ENCODE peak calls at places on chromosomes 16 and 17, in nine cellular contexts. M is prostate gland; E is endodermal cell; Q is IMR-90; X is adrenal gland; U is bronchial epithelial cell; K is CD8-positive, alpha-beta memory T cell; I is right lobe of liver; H is CD4-positive, alpha-beta memory T cell. A is an unnamed sample. For H3K27me3 and H3K36me3, the result is how much of the 10 kb centered on the place peaks cover.

GRCh38 chr16:20218093-20218492 is 109.2 kb downstream of the GP2 start:
- DNase-seq in M (no peak), E (no peak), Q (no peak), X (no peak), U (no peak), K (no peak), I (no peak), H (no peak), A (no peak)

GRCh38 chr17:17421346-17422216 is 55.2 kb upstream of the MED9 start:
- DNase-seq in M (no peak), E (no peak), Q (no peak), X (no peak), U (no peak), K (no peak), I (no peak), H (no peak), A (no peak)

GRCh38 chr17:57687642-57688041 is 57.5 kb downstream of the CCDC182 start:
- DNase-seq in M (no peak), E (no peak), Q (no peak), X (no peak), U (no peak), K (no peak), I (no peak), H (no peak), A (no peak)

GRCh38 chr16:81189100-81189664 is 49.3 kb upstream of the BCO1 start:
- DNase-seq in M (no peak), E (no peak), Q (peak), X (peak), U (no peak), K (no peak), I (no peak), H (no peak), A (peak)

GRCh38 chr16:8716592-8716991 is 42.2 kb downstream of the ABAT start:
- DNase-seq in M (peak), E (no peak), Q (peak), X (no peak), U (peak), K (no peak), I (no peak), H (no peak), A (no peak)

GRCh38 chr17:58172369-58173071 is 5.7 kb downstream of the OR4D2 start:
- DNase-seq in M (no peak), E (peak), Q (peak), X (no peak), U (peak), K (no peak), I (no peak), H (peak), A (no peak)

GRCh38 chr17:70181376-70181775 is 12.0 kb downstream of the KCNJ2 start:
- DNase-seq in M (no peak), E (no peak), Q (no peak), X (no peak), U (peak), K (no peak), I (no peak), H (no peak), A (no peak)

GRCh38 chr17:34098712-34099111 is 156.4 kb upstream of the CCL2 start:
- DNase-seq in M (no peak), E (peak), Q (no peak), X (no peak), U (peak), K (no peak), I (no peak), H (no peak), A (no peak)

GRCh38 chr17:40307001-40307690 is 1.8 kb upstream of the RARA start:
- DNase-seq in M (no peak), E (peak), Q (no peak), X (no peak), U (no peak), K (no peak), I (peak), H (no peak), A (no peak)

GRCh38 chr16:82152192-82152591 is 17.8 kb downstream of the MPHOSPH6 start:
- DNase-seq in M (no peak), E (no peak), Q (peak), X (no peak), U (no peak), K (no peak), I (no peak), H (no peak), A (no peak)

GRCh38 chr16:87744750-87745514 is 20.9 kb downstream of the KLHDC4 start:
- DNase-seq in M (no peak), E (no peak), Q (no peak), X (no peak), U (no peak), K (no peak), I (no peak), H (no peak), A (no peak)

GRCh38 chr17:14372905-14373559 is 72.2 kb downstream of the HS3ST3B1 start:
- DNase-seq in M (no peak), E (peak), Q (no peak), X (no peak), U (no peak), K (no peak), I (peak), H (no peak), A (no peak)

GRCh38 chr16:27112093-27112811 is 45.5 kb downstream of the C16orf82 start:
- DNase-seq in M (no peak), E (no peak), Q (no peak), X (no peak), U (no peak), K (no peak), I (no peak), H (no peak), A (no peak)

GRCh38 chr16:59593256-59593655 is 859.1 kb upstream of the GOT2 start:
- DNase-seq in M (no peak), E (no peak), Q (peak), X (no peak), U (peak), K (no peak), I (no peak), H (no peak), A (no peak)

GRCh38 chr16:57889111-57889510 is 81.8 kb downstream of the CNGB1 start:
- DNase-seq in M (no peak), E (no peak), Q (no peak), X (no peak), U (no peak), K (no peak), I (no peak), H (no peak), A (no peak)

GRCh38 chr16:57889522-57889921 is 81.4 kb downstream of the CNGB1 start:
- DNase-seq in M (no peak), E (no peak), Q (no peak), X (no peak), U (no peak), K (no peak), I (no peak), H (no peak), A (no peak)

GRCh38 chr16:57886427-57886826 is 84.1 kb upstream of the KIFC3 start:
- DNase-seq in M (no peak), E (no peak), Q (no peak), X (no peak), U (no peak), K (no peak), I (no peak), H (no peak), A (no peak)

GRCh38 chr16:57887711-57888110 is 83.2 kb downstream of the CNGB1 start:
- DNase-seq in M (no peak), E (no peak), Q (no peak), X (no peak), U (no peak), K (no peak), I (no peak), H (no peak), A (no peak)

DNA sequence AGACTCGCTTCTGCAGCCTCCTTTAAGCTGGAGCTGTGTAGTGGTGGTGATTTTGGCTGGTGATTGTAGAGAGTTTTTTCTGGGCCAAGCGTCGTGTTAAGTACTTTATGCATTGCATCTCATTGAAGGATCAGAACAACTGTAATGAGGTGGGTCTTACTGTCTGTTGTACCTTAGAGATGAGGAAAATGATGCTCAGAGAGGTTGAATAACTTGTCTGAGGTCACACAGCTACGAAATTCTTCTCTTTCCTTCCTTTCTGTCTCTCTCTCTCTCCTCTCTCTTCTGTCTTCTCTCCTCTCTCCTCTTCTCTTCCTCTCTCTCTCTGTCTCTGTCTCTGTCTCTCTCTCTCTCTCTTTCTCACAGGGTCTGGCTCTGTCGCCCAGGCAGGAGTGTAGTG is 82.8 kb downstream of the CNGB1 start:
- DNase-seq in M (no peak), E (no peak), Q (no peak), X (no peak), U (no peak), K (no peak), I (no peak), H (no peak), A (no peak)
- H3K27me3 ChIP-seq in M (under half), E (under half), Q (under half), X (under half), U (under half), K (under half), I (under half), H (under half), A (under half)

DNA sequence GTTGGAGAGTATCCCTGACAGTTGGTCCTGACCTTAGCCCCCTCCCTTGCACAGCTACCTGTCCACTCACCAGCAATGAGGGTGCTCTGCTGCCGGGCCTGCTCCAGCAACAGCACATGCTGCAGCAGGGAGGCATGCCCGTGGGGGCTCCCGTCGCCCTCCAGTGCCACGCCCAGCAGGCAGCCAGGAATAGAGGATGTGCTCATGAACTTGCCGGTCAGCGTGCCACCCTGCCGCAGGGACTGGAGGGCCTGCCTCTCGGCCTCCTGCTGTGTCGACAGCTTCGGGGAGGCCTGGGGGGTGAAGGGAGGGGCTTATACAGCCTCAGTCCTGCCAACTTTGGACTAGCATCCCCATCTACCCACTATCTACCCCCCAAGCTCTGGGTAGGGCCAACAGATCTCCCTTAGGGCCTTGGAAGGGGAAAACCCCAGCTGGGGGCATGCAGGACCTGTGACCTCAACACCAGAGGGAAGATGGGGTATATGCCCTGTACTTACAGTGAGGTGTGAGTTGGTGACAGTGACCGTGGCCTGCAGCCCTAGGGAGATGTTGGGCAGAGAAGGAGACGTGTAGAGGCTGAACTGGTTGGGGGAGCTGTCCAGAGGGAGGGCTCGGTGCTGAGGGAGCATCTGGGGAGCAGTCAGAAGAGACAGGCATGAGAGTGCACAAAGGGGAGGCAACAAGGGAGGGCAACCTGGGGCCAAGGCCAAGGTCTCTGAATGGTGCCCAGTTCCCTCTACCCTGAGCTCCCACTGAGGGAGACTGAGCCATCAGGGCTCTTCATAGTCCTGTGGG is 20.9 kb downstream of the G6PC3 start:
- DNase-seq in M (no peak), E (no peak), Q (no peak), X (no peak), U (no peak), K (no peak), I (no peak), H (no peak), A (no peak)
- H3K36me3 ChIP-seq in M (under half), E (under half), Q (under half), X (half or more), U (under half), K (under half), I (under half), H (under half), A (half or more)

DNA sequence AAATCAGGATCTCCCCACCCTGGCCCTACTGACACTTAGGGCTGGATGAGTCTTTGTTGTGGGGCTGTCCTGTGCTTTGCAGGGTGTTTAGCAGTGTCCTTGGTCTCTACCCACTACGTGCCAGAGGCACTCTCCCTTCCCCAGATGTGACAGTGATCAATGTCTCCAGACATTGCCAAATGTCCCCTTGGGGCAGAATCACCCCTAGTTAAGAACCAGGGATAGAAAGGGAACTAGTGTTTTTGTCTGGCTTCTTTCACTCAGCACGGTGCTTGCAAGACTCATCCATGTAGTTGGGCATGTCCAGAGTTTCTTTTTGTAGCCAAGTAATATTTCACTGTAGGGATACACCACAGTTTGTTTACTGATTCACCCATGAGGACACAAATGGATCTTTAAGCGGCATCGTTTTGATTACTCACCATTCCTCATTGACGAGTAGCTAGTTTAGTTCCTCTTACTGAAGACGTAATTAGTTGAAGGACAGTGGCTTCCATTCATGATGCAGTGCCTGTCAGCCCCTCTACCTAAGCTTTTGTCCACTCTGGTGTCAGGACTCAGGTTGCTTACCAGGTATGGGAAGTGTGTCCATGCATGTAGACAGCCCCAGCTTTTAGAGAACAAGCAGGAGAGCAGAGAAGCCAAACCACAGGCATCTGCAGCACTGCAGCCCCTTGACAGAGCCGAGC is 26.0 kb upstream of the ITGB4 start:
- DNase-seq in M (no peak), E (no peak), Q (peak), X (no peak), U (peak), K (no peak), I (no peak), H (no peak), A (no peak)
- H3K27me3 ChIP-seq in M (under half), E (under half), Q (under half), X (under half), U (under half), K (under half), I (under half), H (under half), A (under half)

GRCh38 chr16:88878356-88878755 is 11.9 kb upstream of the PABPN1L start:
- DNase-seq in M (no peak), E (no peak), Q (no peak), X (no peak), U (no peak), K (no peak), I (no peak), H (no peak), A (no peak)

GRCh38 chr16:88880226-88881051 is 14.0 kb upstream of the PABPN1L start:
- DNase-seq in M (no peak), E (no peak), Q (no peak), X (no peak), U (no peak), K (no peak), I (peak), H (no peak), A (no peak)

GRCh38 chr16:88878967-88879787 is 12.7 kb upstream of the PABPN1L start:
- DNase-seq in M (peak), E (no peak), Q (peak), X (no peak), U (peak), K (no peak), I (no peak), H (no peak), A (no peak)

GRCh38 chr16:88881090-88881580 is 14.7 kb upstream of the PABPN1L start:
- DNase-seq in M (peak), E (no peak), Q (no peak), X (no peak), U (no peak), K (no peak), I (peak), H (no peak), A (peak)

DNA sequence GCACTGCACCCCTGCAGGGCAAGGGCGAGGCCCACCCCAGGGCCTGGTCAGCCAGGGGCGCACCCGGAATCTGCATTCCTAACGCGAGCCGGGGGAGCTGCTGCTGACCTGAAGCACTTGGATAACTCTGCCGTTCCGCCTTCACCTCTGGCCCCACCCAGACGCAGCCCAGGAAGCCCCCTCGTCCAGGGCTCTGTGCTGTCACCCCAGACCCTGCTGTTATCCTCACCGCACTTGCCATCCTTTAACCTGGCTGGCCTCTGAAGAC is 13.3 kb upstream of the PABPN1L start:
- DNase-seq in M (no peak), E (no peak), Q (no peak), X (no peak), U (no peak), K (no peak), I (no peak), H (no peak), A (no peak)
- H3K36me3 ChIP-seq in M (under half), E (under half), Q (under half), X (under half), U (under half), K (under half), I (under half), H (under half), A (under half)

GRCh38 chr17:82820278-82821251 is 19.3 kb downstream of the ZNF750 start:
- DNase-seq in M (no peak), E (no peak), Q (no peak), X (no peak), U (no peak), K (no peak), I (no peak), H (no peak), A (no peak)
- H3K27me3 ChIP-seq in M (under half), E (under half), Q (under half), X (under half), U (under half), K (under half), I (under half), H (under half), A (under half)

DNA sequence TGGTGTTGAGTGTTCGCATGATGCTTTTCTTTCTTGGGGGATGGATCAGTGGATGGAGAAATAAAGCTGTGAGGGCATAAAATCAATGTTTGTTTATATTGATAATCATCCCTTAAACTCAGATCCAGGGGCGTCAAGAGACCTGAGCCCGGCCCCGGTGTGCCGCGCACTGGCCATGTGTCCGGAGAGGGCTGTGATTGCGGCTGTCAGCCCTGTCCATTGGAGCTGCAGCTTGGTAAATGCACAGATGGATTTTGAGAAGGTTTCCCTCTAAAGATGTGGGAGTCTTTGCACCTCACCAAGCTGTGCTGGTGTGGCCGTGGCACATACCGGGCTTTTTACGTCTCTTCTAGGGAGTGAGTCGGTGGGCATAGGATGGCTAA is 21.6 kb upstream of the ZNF750 start:
- DNase-seq in M (no peak), E (no peak), Q (no peak), X (no peak), U (no peak), K (no peak), I (no peak), H (no peak), A (no peak)
- H3K36me3 ChIP-seq in M (under half), E (under half), Q (under half), X (under half), U (under half), K (under half), I (under half), H (under half), A (under half)

GRCh38 chr17:55266051-55266957 is 1.5 kb downstream of the HLF start:
- DNase-seq in M (no peak), E (peak), Q (no peak), X (peak), U (no peak), K (no peak), I (no peak), H (peak), A (peak)
- H3K27me3 ChIP-seq in M (under half), E (half or more), Q (half or more), X (under half), U (under half), K (under half), I (under half), H (under half), A (under half)

GRCh38 chr16:626174-626765 is 4.5 kb upstream of the WFIKKN1 start:
- DNase-seq in M (no peak), E (no peak), Q (no peak), X (no peak), U (no peak), K (no peak), I (no peak), H (no peak), A (no peak)

GRCh38 chr16:629289-630023 is 1.3 kb upstream of the WFIKKN1 start:
- DNase-seq in M (no peak), E (no peak), Q (no peak), X (no peak), U (no peak), K (no peak), I (peak), H (no peak), A (no peak)

GRCh38 chr16:626787-627457 is 3.9 kb upstream of the WFIKKN1 start:
- DNase-seq in M (no peak), E (no peak), Q (peak), X (peak), U (peak), K (no peak), I (peak), H (no peak), A (no peak)

GRCh38 chr16:628321-629061 is 2.3 kb upstream of the WFIKKN1 start:
- DNase-seq in M (no peak), E (no peak), Q (no peak), X (no peak), U (no peak), K (no peak), I (peak), H (no peak), A (no peak)

GRCh38 chr16:627458-628239 is 3.1 kb upstream of the WFIKKN1 start:
- DNase-seq in M (no peak), E (no peak), Q (no peak), X (no peak), U (no peak), K (no peak), I (peak), H (no peak), A (peak)
- H3K36me3 ChIP-seq in M (under half), E (under half), Q (under half), X (under half), U (under half), K (under half), I (under half), H (under half), A (under half)

GRCh38 chr17:79094261-79094660 is 19.6 kb downstream of the ENGASE start:
- DNase-seq in M (no peak), E (no peak), Q (no peak), X (no peak), U (no peak), K (no peak), I (no peak), H (no peak), A (no peak)
- H3K27me3 ChIP-seq in M (under half), E (under half), Q (under half), X (under half), U (under half), K (under half), I (under half), H (under half), A (under half)

A was measured in thyroid gland.